ENCODE peak calls at places on chromosomes 5 and 9, in six cellular contexts. K is GM12878, J is H1, M is SK-N-SH, T is HepG2, N is K562. U is an unnamed sample.

GRCh38 chr9:131960311-131960710 is 119.4 kb downstream of the MED27 start:
- DNase-seq in K (no peak), J (no peak), M (no peak), T (no peak), N (no peak), U (no peak)

GRCh38 chr9:134455951-134456739 is 129.9 kb downstream of the RXRA start:
- DNase-seq in K (no peak), J (no peak), M (peak; percentile 77), T (no peak), N (no peak), U (peak; percentile 58)

GRCh38 chr9:112520069-112520468 is 33.4 kb downstream of the KIAA1958 start:
- DNase-seq in K (no peak), J (no peak), M (peak; percentile 24), T (no peak), N (no peak), U (no peak)

GRCh38 chr9:113677569-113677968 is 198.5 kb upstream of the ZNF618 start:
- DNase-seq in K (no peak), J (no peak), M (no peak), T (no peak), N (no peak), U (no peak)

GRCh38 chr5:79859588-79859987 is 131.5 kb downstream of the MTX3 start:
- DNase-seq in K (no peak), J (peak; percentile 29), M (no peak), T (no peak), N (no peak), U (no peak)

GRCh38 chr5:139949710-139950109 is 93.4 kb downstream of the NRG2 start:
- DNase-seq in K (no peak), J (peak; percentile 40), M (no peak), T (no peak), N (no peak), U (no peak)

GRCh38 chr5:68116868-68117411 is 98.6 kb upstream of the PIK3R1 start:
- DNase-seq in K (no peak), J (no peak), M (no peak), T (no peak), N (no peak), U (no peak)

GRCh38 chr9:124365045-124365444 is 50.2 kb downstream of the PSMB7 start:
- DNase-seq in K (no peak), J (no peak), M (no peak), T (no peak), N (no peak), U (no peak)

GRCh38 chr5:150762216-150762615 is 3.4 kb upstream of the DCTN4 start:
- DNase-seq in K (no peak), J (no peak), M (no peak), T (no peak), N (no peak), U (peak; percentile 89)

GRCh38 chr9:26779072-26779471 is 113.5 kb downstream of the CAAP1 start:
- DNase-seq in K (no peak), J (no peak), M (no peak), T (peak; percentile 2), N (no peak), U (no peak)

GRCh38 chr5:16916262-16916878 is 19.7 kb downstream of the MYO10 start:
- DNase-seq in K (no peak), J (no peak), M (no peak), T (no peak), N (no peak), U (no peak)

GRCh38 chr5:93087326-93087725 is 493.7 kb downstream of the NR2F1-AS1 start:
- DNase-seq in K (no peak), J (no peak), M (no peak), T (no peak), N (no peak), U (no peak)

GRCh38 chr9:101572316-101572715 is 22.5 kb downstream of the PPP3R2 start:
- DNase-seq in K (no peak), J (no peak), M (no peak), T (no peak), N (no peak), U (no peak)

GRCh38 chr5:82044015-82044414 is 72.2 kb downstream of the ATG10 start:
- DNase-seq in K (no peak), J (no peak), M (no peak), T (no peak), N (no peak), U (peak; percentile 44)

GRCh38 chr5:100797863-100798262 is 105.2 kb downstream of the ST8SIA4 start:
- DNase-seq in K (no peak), J (no peak), M (no peak), T (no peak), N (no peak), U (no peak)

GRCh38 chr5:162593881-162594280 is 526.3 kb downstream of the GABRG2 start:
- DNase-seq in K (no peak), J (no peak), M (peak; percentile 9), T (no peak), N (no peak), U (no peak)

GRCh38 chr5:81842795-81843377 is 92.0 kb upstream of the SSBP2 start:
- DNase-seq in K (no peak), J (no peak), M (no peak), T (no peak), N (no peak), U (no peak)

GRCh38 chr5:53974021-53974420 is 336.4 kb downstream of the ARL15 start:
- DNase-seq in K (no peak), J (no peak), M (no peak), T (no peak), N (no peak), U (no peak)

GRCh38 chr5:133238426-133239205 is 186.8 kb downstream of the HSPA4 start:
- DNase-seq in K (no peak), J (no peak), M (no peak), T (no peak), N (no peak), U (no peak)

GRCh38 chr5:97832645-97833296 is 649.7 kb upstream of the RIOK2 start:
- DNase-seq in K (no peak), J (no peak), M (no peak), T (no peak), N (no peak), U (no peak)

GRCh38 chr9:96344458-96345180 is 38.9 kb downstream of the SLC35D2 start:
- DNase-seq in K (no peak), J (no peak), M (peak; percentile 63), T (peak; percentile 84), N (peak; percentile 81), U (peak; percentile 11)

GRCh38 chr5:141223112-141223783 is at the start of gene PCDHB14:
- DNase-seq in K (no peak), J (no peak), M (peak; percentile 78), T (peak; percentile 45), N (peak; percentile 18), U (no peak)

GRCh38 chr5:171678631-171679030 is 107.0 kb upstream of the SMIM23 start:
- DNase-seq in K (no peak), J (no peak), M (no peak), T (no peak), N (no peak), U (no peak)

GRCh38 chr5:165502893-165503696 is 1997.7 kb downstream of the MAT2B start:
- DNase-seq in K (no peak), J (no peak), M (no peak), T (no peak), N (no peak), U (no peak)
- H3K4me3 ChIP-seq in K (no peak overlapping the region), J (no peak overlapping the region), M (no peak overlapping the region), T (no peak overlapping the region), N (no peak overlapping the region), U (no peak overlapping the region)

GRCh38 chr9:87179556-87180340 is 232.4 kb upstream of the GAS1 start:
- DNase-seq in K (no peak), J (no peak), M (no peak), T (no peak), N (no peak), U (no peak)
- TF ChIP-seq GABPA in K (no peak), J (no peak), M (no peak), T (no peak), N (no peak), U (no peak)

DNA sequence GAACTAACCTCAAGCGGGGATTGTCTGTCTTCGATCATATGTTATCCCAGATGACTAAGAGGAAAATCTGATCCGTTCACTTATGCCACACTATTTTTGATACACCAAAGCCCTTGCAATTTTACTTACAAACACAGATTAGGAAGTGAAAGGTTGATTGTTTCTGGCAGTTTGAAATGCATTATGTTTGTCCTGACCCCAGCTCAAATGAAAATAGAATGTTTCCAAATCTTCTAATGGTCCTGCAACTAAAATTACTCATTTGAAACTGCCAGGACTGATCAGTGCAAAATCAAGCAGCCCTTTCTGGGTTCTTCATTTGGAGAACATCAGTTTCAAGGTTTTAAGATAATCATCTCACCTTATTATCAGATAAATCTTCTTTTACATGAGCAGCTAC is 696.7 kb upstream of the WWC1 start:
- DNase-seq in K (no peak), J (no peak), M (no peak), T (no peak), N (no peak), U (no peak)
- H3K4me3 ChIP-seq in K (no peak overlapping the region), J (no peak overlapping the region), M (no peak overlapping the region), T (no peak overlapping the region), N (no peak overlapping the region), U (no peak overlapping the region)

GRCh38 chr9:81112638-81113037 is 576.7 kb downstream of the TLE1 start:
- DNase-seq in K (no peak), J (no peak), M (no peak), T (no peak), N (no peak), U (no peak)

GRCh38 chr9:81103597-81104471 is 585.5 kb downstream of the TLE1 start:
- DNase-seq in K (no peak), J (no peak), M (peak; percentile 10), T (no peak), N (no peak), U (no peak)

GRCh38 chr9:81113408-81114124 is 575.8 kb downstream of the TLE1 start:
- DNase-seq in K (no peak), J (no peak), M (no peak), T (no peak), N (no peak), U (peak; percentile 83)

GRCh38 chr9:81108391-81108790 is 581.0 kb downstream of the TLE1 start:
- DNase-seq in K (no peak), J (no peak), M (no peak), T (no peak), N (no peak), U (no peak)

DNA sequence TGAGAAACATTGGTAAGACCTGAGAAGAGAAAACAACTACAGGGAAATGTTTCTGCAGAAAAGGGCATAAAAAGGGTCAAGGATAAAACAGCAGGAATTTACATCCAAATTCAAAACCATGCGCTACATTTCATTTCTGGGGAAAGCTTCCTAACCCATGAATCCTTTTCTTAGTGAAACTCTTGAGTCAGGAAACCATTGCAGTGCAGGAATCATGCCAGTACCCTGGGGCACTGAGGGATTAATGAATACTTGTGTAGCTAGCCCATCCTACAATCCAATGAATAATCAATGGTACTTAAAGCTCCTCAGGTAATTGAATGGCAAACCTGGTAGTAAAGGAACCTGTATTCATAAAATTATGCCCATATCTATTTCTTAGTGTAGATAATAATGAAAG is 580.5 kb downstream of the TLE1 start:
- DNase-seq in K (no peak), J (no peak), M (no peak), T (no peak), N (no peak), U (no peak)
- TF ChIP-seq GABPA in K (no peak), J (no peak), M (no peak), T (no peak), N (no peak), U (no peak)

GRCh38 chr9:127873886-127874285 is 3.6 kb downstream of the AK1 start:
- DNase-seq in K (no peak), J (no peak), M (peak; percentile 69), T (no peak), N (no peak), U (no peak)
- H3K4me3 ChIP-seq in K (no peak overlapping the region), J (no peak overlapping the region), M (no peak overlapping the region), T (no peak overlapping the region), N (no peak overlapping the region), U (no peak overlapping the region)

GRCh38 chr5:175520321-175520720 is 42.0 kb downstream of the SFXN1 start:
- DNase-seq in K (no peak), J (no peak), M (no peak), T (no peak), N (no peak), U (no peak)
- TF ChIP-seq GABPA in K (no peak), J (no peak), M (no peak), T (no peak), N (no peak), U (no peak)

U was measured in HL-60.